ENCODE peak calls at places on chromosomes 6 and 20, in five cellular contexts. Y is PC-3, R is fibroblast of lung, L is amygdala, A is NCI-H345. S is an unnamed sample.

GRCh38 chr6:11007715-11008608 is 36.1 kb downstream of the ELOVL2 start:
- DNase-seq in L (no peak), Y (peak), R (peak), A (no peak), S (no peak)

GRCh38 chr6:75065524-75065923 is 140.3 kb downstream of the COL12A1 start:
- DNase-seq in L (no peak), R (peak), A (no peak), Y (no peak), S (no peak)

GRCh38 chr6:132780770-132781371 is 17.6 kb downstream of the SLC18B1 start:
- DNase-seq in L (no peak), R (peak), A (no peak), Y (peak), S (no peak)

GRCh38 chr6:163536770-163537169 is 122.3 kb downstream of the QKI start:
- DNase-seq in L (no peak), A (no peak), Y (peak), R (peak), S (no peak)

GRCh38 chr20:59405226-59405815 is 104.9 kb downstream of the EDN3 start:
- DNase-seq in Y (no peak), L (no peak), A (no peak), R (no peak), S (no peak)

GRCh38 chr6:44028767-44029166 is 98.5 kb downstream of the MRPL14 start:
- DNase-seq in A (no peak), L (no peak), Y (peak), R (no peak), S (no peak)

GRCh38 chr20:34311118-34312023 is 8.2 kb upstream of the AHCY start:
- DNase-seq in A (peak), Y (no peak), R (no peak), L (no peak), S (peak)

GRCh38 chr20:54470697-54471096 is 4.7 kb upstream of the DOK5 start:
- DNase-seq in Y (no peak), A (no peak), L (no peak), R (no peak), S (no peak)

GRCh38 chr6:159267165-159267564 is 98.0 kb downstream of the FNDC1 start:
- DNase-seq in Y (peak), L (no peak), A (no peak), R (no peak), S (no peak)

GRCh38 chr6:102215425-102215824 is 821.9 kb downstream of the GRIK2 start:
- DNase-seq in A (no peak), R (no peak), L (no peak), Y (no peak), S (no peak)

GRCh38 chr6:37548067-37548674 is 48.5 kb upstream of the CCDC167 start:
- DNase-seq in L (no peak), A (no peak), Y (peak), R (no peak), S (no peak)

GRCh38 chr20:53898558-53898931 is 171.8 kb downstream of the BCAS1 start:
- DNase-seq in Y (no peak), A (no peak), R (no peak), L (no peak), S (no peak)

GRCh38 chr20:23320317-23320716 is 30.3 kb upstream of the NXT1 start:
- DNase-seq in R (no peak), A (no peak), Y (peak), L (no peak), S (no peak)

GRCh38 chr6:40692311-40692710 is 105.1 kb upstream of the LRFN2 start:
- DNase-seq in R (no peak), Y (no peak), L (no peak), A (no peak), S (no peak)

GRCh38 chr6:23218751-23219150 is 649.4 kb downstream of the HDGFL1 start:
- DNase-seq in R (no peak), A (peak), Y (no peak), L (no peak), S (peak)

GRCh38 chr6:3565291-3565690 is 108.4 kb upstream of the SLC22A23 start:
- DNase-seq in L (no peak), Y (no peak), R (no peak), A (no peak), S (no peak)

GRCh38 chr6:158175111-158175510 is 7.0 kb downstream of the GTF2H5 start:
- DNase-seq in R (no peak), L (no peak), A (no peak), Y (no peak), S (no peak)

GRCh38 chr6:158680441-158680840 is 30.6 kb downstream of the SYTL3 start:
- DNase-seq in Y (no peak), L (no peak), R (no peak), A (no peak), S (no peak)

GRCh38 chr20:39624316-39624715 is 662.2 kb downstream of the DHX35 start:
- DNase-seq in L (no peak), R (no peak), A (no peak), Y (no peak), S (no peak)

GRCh38 chr6:9412951-9413559 is 977.7 kb upstream of the SLC35B3 start:
- DNase-seq in Y (peak), L (no peak), A (no peak), R (peak), S (peak)

GRCh38 chr6:3592371-3592941 is 135.6 kb upstream of the SLC22A23 start:
- DNase-seq in A (no peak), Y (peak), R (peak), L (no peak), S (no peak)

GRCh38 chr6:89680150-89680549 is 41.6 kb upstream of the LYRM2 start:
- DNase-seq in R (no peak), Y (no peak), A (no peak), L (no peak), S (no peak)